ENCODE peak calls at places on chromosome 7, in four cellular contexts. I is adrenal gland, E is left ventricle myocardium inferior, Q is left cardiac atrium. S is an unnamed sample.

GRCh38 chr7:84218681-84219080 is 24.1 kb upstream of the SEMA3A start:
- DNase-seq in I (no peak), E (no peak), Q (no peak), S (no peak)

GRCh38 chr7:621572-622285 is 102.1 kb upstream of the PDGFA start:
- DNase-seq in I (no peak), E (no peak), Q (no peak), S (no peak)

GRCh38 chr7:130421685-130422084 is 19.1 kb downstream of the CEP41 start:
- DNase-seq in I (no peak), E (no peak), Q (no peak), S (no peak)

GRCh38 chr7:121275204-121275603 is 53.6 kb upstream of the WNT16 start:
- DNase-seq in I (no peak), E (no peak), Q (no peak), S (peak; percentile 69)

GRCh38 chr7:118755067-118755625 is 530.6 kb downstream of the ANKRD7 start:
- DNase-seq in I (no peak), E (no peak), Q (no peak), S (no peak)

GRCh38 chr7:27185708-27186449 is 847 bp upstream of the HOXA11 start:
- DNase-seq in I (peak; percentile 23), E (no peak), Q (no peak), S (peak; percentile 37)

GRCh38 chr7:157299317-157299612 is 37.5 kb upstream of the DNAJB6 start:
- DNase-seq in I (no peak), E (no peak), Q (no peak), S (no peak)

GRCh38 chr7:28744951-28745350 is 213.2 kb downstream of the TRIL start:
- DNase-seq in I (no peak), E (no peak), Q (no peak), S (no peak)

S was measured in left lobe of liver.